ENCODE peak calls at places on chromosome X, in six cellular contexts. Q is bronchial epithelial cell, A is psoas muscle, L is thyroid gland, P is foreskin keratinocyte, J is GM10248. K is an unnamed sample.

GRCh38 chrX:131763674-131764073 is 219.8 kb downstream of the OR13H1 start:
- DNase-seq in L (no peak), A (peak), J (peak), P (no peak), Q (no peak), K (no peak)

GRCh38 chrX:21740329-21741274 is 17.3 kb downstream of the SMPX start:
- DNase-seq in P (no peak), A (peak), Q (no peak), J (no peak), L (peak), K (no peak)

GRCh38 chrX:63743596-63743995 is 41.4 kb downstream of the ARHGEF9 start:
- DNase-seq in Q (no peak), A (no peak), J (no peak), L (no peak), P (no peak), K (no peak)

GRCh38 chrX:23953908-23954269 is 46.1 kb downstream of the CXorf58 start:
- DNase-seq in J (no peak), A (no peak), L (no peak), Q (no peak), P (no peak), K (no peak)

GRCh38 chrX:96957718-96958117 is 74.0 kb downstream of the RPA4 start:
- DNase-seq in P (no peak), L (no peak), A (no peak), J (no peak), Q (no peak), K (no peak)

GRCh38 chrX:111129949-111130348 is 34.0 kb downstream of the PAK3 start:
- DNase-seq in P (no peak), Q (peak), J (no peak), A (no peak), L (no peak), K (no peak)

GRCh38 chrX:56764153-56764974 is 35.3 kb downstream of the NBDY start:
- DNase-seq in J (peak), A (peak), L (peak), P (no peak), Q (peak), K (peak)

GRCh38 chrX:39631275-39631674 is 466.5 kb downstream of the BCOR start:
- DNase-seq in J (no peak), A (no peak), Q (no peak), L (no peak), P (no peak), K (no peak)

GRCh38 chrX:2224141-2224540 is 276.6 kb downstream of the DHRSX start:
- DNase-seq in J (no peak), L (no peak), P (no peak), A (no peak), Q (no peak), K (no peak)

GRCh38 chrX:43679778-43680177 is 23.7 kb downstream of the MAOA start:
- DNase-seq in Q (peak), A (no peak), J (no peak), L (no peak), P (no peak), K (no peak)

GRCh38 chrX:21375795-21376069 is 1.5 kb downstream of the CNKSR2 start:
- DNase-seq in A (no peak), P (no peak), L (no peak), Q (no peak), J (peak), K (no peak)

GRCh38 chrX:57817302-57817701 is 93.0 kb downstream of the ZXDA start:
- DNase-seq in J (no peak), A (no peak), Q (no peak), P (no peak), L (no peak), K (no peak)

GRCh38 chrX:104370089-104370488 is 115.4 kb upstream of the ESX1 start:
- DNase-seq in Q (peak), P (no peak), A (no peak), J (no peak), L (peak), K (no peak)

GRCh38 chrX:154603438-154604430 is 15.3 kb downstream of the CTAG1B start:
- DNase-seq in L (peak), P (peak), J (peak), A (no peak), Q (peak), K (no peak)

GRCh38 chrX:14923761-14924160 is 50.5 kb downstream of the MOSPD2 start:
- DNase-seq in L (no peak), Q (peak), A (no peak), P (no peak), J (no peak), K (no peak)

GRCh38 chrX:50874878-50875277 is 35.7 kb upstream of the BMP15 start:
- DNase-seq in P (no peak), J (no peak), Q (no peak), L (no peak), A (no peak), K (no peak)

GRCh38 chrX:43868791-43869190 is 13.5 kb downstream of the MAOB start:
- DNase-seq in A (no peak), L (no peak), Q (no peak), P (no peak), J (no peak), K (no peak)

GRCh38 chrX:136768469-136769084 is 12.2 kb downstream of the ARHGEF6 start:
- DNase-seq in L (peak), A (peak), J (peak), P (no peak), Q (peak), K (no peak)

GRCh38 chrX:11241720-11242119 is 51.5 kb upstream of the AMELX start:
- DNase-seq in P (no peak), A (no peak), J (no peak), L (no peak), Q (peak), K (no peak)

GRCh38 chrX:115562492-115562872 is 1.5 kb downstream of the PLS3 start:
- DNase-seq in L (no peak), A (no peak), P (no peak), Q (peak), J (no peak), K (no peak)

GRCh38 chrX:135185795-135186443 is 14.7 kb upstream of the CT55 start:
- DNase-seq in L (peak), Q (peak), P (peak), A (no peak), J (peak), K (no peak)

GRCh38 chrX:35285289-35285962 is 342.8 kb downstream of the FAM47B start:
- DNase-seq in A (no peak), P (no peak), Q (no peak), L (no peak), J (no peak), K (no peak)

GRCh38 chrX:110248582-110248981 is 69.3 kb downstream of the AMMECR1 start:
- DNase-seq in A (no peak), Q (peak), P (no peak), J (no peak), L (no peak), K (no peak)

GRCh38 chrX:131626681-131627296 is 82.9 kb downstream of the OR13H1 start:
- DNase-seq in Q (no peak), P (no peak), A (no peak), L (no peak), J (no peak), K (no peak)

GRCh38 chrX:68440940-68441339 is 7.6 kb upstream of the OPHN1 start:
- DNase-seq in P (no peak), Q (peak), A (no peak), J (no peak), L (peak), K (no peak)

GRCh38 chrX:131588995-131589394 is 45.1 kb downstream of the OR13H1 start:
- DNase-seq in P (no peak), Q (no peak), A (no peak), L (no peak), J (no peak), K (no peak)

GRCh38 chrX:13283968-13284914 is 35.6 kb downstream of the ATXN3L start:
- DNase-seq in L (no peak), P (peak), J (no peak), A (no peak), Q (peak), K (no peak)

GRCh38 chrX:110399497-110399896 is 40.8 kb downstream of the RTL9 start:
- DNase-seq in J (no peak), Q (no peak), A (no peak), P (no peak), L (no peak), K (no peak)

GRCh38 chrX:50458483-50458882 is 12.1 kb downstream of the DGKK start:
- DNase-seq in Q (no peak), L (no peak), P (no peak), J (no peak), A (no peak), K (no peak)

GRCh38 chrX:70452143-70452733 is 7.6 kb downstream of the DLG3 start:
- DNase-seq in L (peak), A (peak), Q (no peak), P (no peak), J (peak), K (peak)

GRCh38 chrX:48726596-48726995 is 30.1 kb downstream of the SUV39H1 start:
- DNase-seq in J (no peak), A (no peak), Q (no peak), P (no peak), L (no peak), K (peak)

GRCh38 chrX:37672563-37672962 is 13.0 kb upstream of the XK start:
- DNase-seq in J (no peak), Q (no peak), L (no peak), A (no peak), P (no peak), K (no peak)

GRCh38 chrX:104098151-104098808 is 14.0 kb upstream of the ZCCHC18 start:
- DNase-seq in J (peak), P (peak), L (peak), Q (peak), A (no peak), K (peak)

GRCh38 chrX:57286507-57287251 is at the start of gene FAAH2:
- DNase-seq in J (peak), P (peak), Q (peak), L (peak), A (peak), K (peak)